ENCODE peak calls at places on chromosomes 6 and 20, in five cellular contexts. C is head of caudate nucleus; L is mucosa of descending colon; G is AG10803; Y is stimulated activated CD8-positive, alpha-beta memory T cell treated with anti-CD3 and anti-CD28 coated beads, Interleukin-15, amount 100 ng/mL, for 24 hours. D is an unnamed sample.
A peak's percentile ranks its signal among the peaks of the same experiment; 100 is the strongest.

GRCh38 chr6:11270030-11271027 is 37.9 kb upstream of the NEDD9 start:
- DNase-seq in G (no peak), L (no peak), Y (no peak), C (no peak), D (peak; percentile 99)

GRCh38 chr6:155219299-155219698 is 44.5 kb upstream of the CLDN20 start:
- DNase-seq in C (no peak), G (no peak), L (no peak), Y (no peak), D (no peak)

GRCh38 chr6:170233304-170234205 is 57.3 kb downstream of the DLL1 start:
- DNase-seq in Y (no peak), L (peak; percentile 27), C (no peak), G (no peak), D (no peak)

GRCh38 chr20:25360631-25361286 is 29.9 kb downstream of the ABHD12 start:
- DNase-seq in G (peak; percentile 26), L (no peak), C (no peak), Y (no peak), D (no peak)

GRCh38 chr20:20487811-20488210 is 119.9 kb downstream of the INSM1 start:
- DNase-seq in G (peak; percentile 54), L (no peak), Y (no peak), C (no peak), D (no peak)

GRCh38 chr6:30344868-30345671 is at the start of gene RPP21:
- DNase-seq in G (peak; percentile 69), L (peak; percentile 93), C (peak; percentile 92), Y (peak; percentile 67), D (peak; percentile 85)

GRCh38 chr20:46959081-46959692 is 64.5 kb downstream of the EYA2 start:
- DNase-seq in Y (no peak), G (peak; percentile 91), C (no peak), L (no peak), D (no peak)

GRCh38 chr6:154247119-154247814 is 109.3 kb downstream of the IPCEF1 start:
- DNase-seq in G (no peak), C (no peak), L (no peak), Y (no peak), D (peak; percentile 35)

GRCh38 chr20:52379723-52380336 is 188.3 kb upstream of the ZFP64 start:
- DNase-seq in C (peak; percentile 5), L (no peak), G (peak; percentile 15), Y (no peak), D (peak; percentile 23)

GRCh38 chr6:35583893-35584688 is 71.4 kb upstream of the TULP1 start:
- DNase-seq in C (peak; percentile 14), L (no peak), G (peak; percentile 72), Y (no peak), D (peak; percentile 66)

GRCh38 chr6:135093578-135093977 is 39.0 kb upstream of the HBS1L start:
- DNase-seq in C (no peak), G (no peak), Y (no peak), L (no peak), D (no peak)

GRCh38 chr6:21166754-21167153 is 426.8 kb upstream of the SOX4 start:
- DNase-seq in G (no peak), L (no peak), C (no peak), Y (no peak), D (no peak)

GRCh38 chr6:124052120-124052519 is 248.5 kb downstream of the NKAIN2 start:
- DNase-seq in L (no peak), Y (no peak), C (no peak), G (no peak), D (no peak)

GRCh38 chr6:16236648-16237199 is 1.7 kb upstream of the GMPR start:
- DNase-seq in G (peak; percentile 62), C (no peak), L (no peak), Y (no peak), D (peak; percentile 69)

GRCh38 chr6:134363323-134364039 is 45.6 kb upstream of the SGK1 start:
- DNase-seq in L (no peak), G (peak; percentile 47), C (no peak), Y (no peak), D (peak; percentile 21)

GRCh38 chr6:4664117-4664626 is 112.0 kb upstream of the CDYL start:
- DNase-seq in G (peak; percentile 96), Y (no peak), C (peak; percentile 40), L (peak; percentile 56), D (no peak)

GRCh38 chr20:44961868-44962267 is 1.7 kb upstream of the TOMM34 start:
- DNase-seq in L (no peak), C (no peak), Y (no peak), G (peak; percentile 31), D (no peak)

GRCh38 chr20:63102720-63103375 is 96.1 kb upstream of the BHLHE23 start:
- DNase-seq in C (peak; percentile 79), G (peak; percentile 42), Y (peak; percentile 32), L (peak; percentile 68), D (peak; percentile 20)

GRCh38 chr6:78910611-78911134 is 43.3 kb downstream of the IRAK1BP1 start:
- DNase-seq in Y (no peak), L (peak; percentile 50), C (peak; percentile 53), G (peak; percentile 12), D (peak; percentile 55)

GRCh38 chr6:169799474-169799926 is 48.1 kb downstream of the ERMARD start:
- DNase-seq in L (no peak), G (no peak), C (no peak), Y (no peak), D (no peak)

GRCh38 chr6:83215131-83216047 is 22.2 kb downstream of the RWDD2A start:
- DNase-seq in C (peak; percentile 7), G (peak; percentile 80), L (no peak), Y (no peak), D (peak; percentile 55)